ENCODE peak calls at places on chromosome 17, in ten cellular contexts. Z is thoracic aorta; N is choroid plexus epithelial cell; U is stimulated activated CD4-positive, alpha-beta T cell treated with anti-CD3 and anti-CD28 coated beads, Interleukin-2, amount 100 ng/mL, for 48 hours; C is activated CD4-positive, alpha-beta T cell treated with anti-CD3 and anti-CD28 coated beads for 48 hours; Q is effector CD8-positive, alpha-beta T cell; O is stimulated activated CD8-positive, alpha-beta memory T cell treated with anti-CD3 and anti-CD28 coated beads, Interleukin-7, amount 100 ng/mL, for 1 hour; B is substantia nigra; Y is activated CD4-positive, CD25-positive, alpha-beta regulatory T cell; J is NCI-H1092 treated with DMSO at 0.1 percent for 48 hours. F is an unnamed sample.

GRCh38 chr17:83192161-83192788 is 112.9 kb downstream of the METRNL start:
- DNase-seq in J (no peak), O (no peak), Y (no peak), U (no peak), N (no peak), C (no peak), Z (no peak), B (no peak), Q (no peak), F (peak; percentile 8)

GRCh38 chr17:44014133-44014436 is 678 bp downstream of the TMEM101 start:
- DNase-seq in C (no peak), J (no peak), U (no peak), Z (no peak), Q (no peak), O (no peak), Y (no peak), N (no peak), B (no peak), F (no peak)

GRCh38 chr17:81930142-81931125 is 2.9 kb upstream of the MAFG start:
- DNase-seq in N (no peak), C (no peak), Z (no peak), Q (no peak), J (no peak), Y (no peak), B (no peak), O (no peak), U (no peak), F (no peak)

GRCh38 chr17:30117548-30118155 is 1.0 kb downstream of the NSRP1 start:
- DNase-seq in C (no peak), O (no peak), Z (no peak), B (no peak), J (no peak), Y (no peak), N (peak; percentile 18), Q (no peak), U (no peak), F (no peak)

GRCh38 chr17:57662021-57662420 is 83.1 kb downstream of the CCDC182 start:
- DNase-seq in Q (no peak), Y (no peak), O (no peak), U (no peak), B (no peak), C (no peak), J (peak; percentile 53), Z (no peak), N (no peak), F (no peak)

GRCh38 chr17:64679710-64680216 is 17.7 kb upstream of the SMURF2 start:
- DNase-seq in Q (no peak), U (no peak), B (no peak), N (peak; percentile 93), Z (no peak), J (no peak), C (no peak), Y (no peak), O (no peak), F (peak; percentile 65)

GRCh38 chr17:8143581-8144400 is 8.4 kb downstream of the PER1 start:
- DNase-seq in B (no peak), Z (no peak), N (no peak), O (no peak), C (no peak), Y (no peak), Q (no peak), J (no peak), U (no peak), F (no peak)

GRCh38 chr17:71959129-71959528 is 161.7 kb upstream of the SOX9 start:
- DNase-seq in C (no peak), J (no peak), Z (no peak), Q (no peak), O (no peak), U (no peak), B (no peak), Y (no peak), N (peak; percentile 42), F (no peak)

GRCh38 chr17:77287432-77288068 is 146.8 kb downstream of the SEC14L1 start:
- DNase-seq in Q (no peak), N (peak; percentile 89), Y (no peak), O (no peak), Z (no peak), U (no peak), C (no peak), B (no peak), J (peak; percentile 82), F (no peak)

GRCh38 chr17:10178789-10179075 is 19.7 kb downstream of the GAS7 start:
- DNase-seq in U (no peak), C (no peak), Z (no peak), N (no peak), Y (no peak), O (no peak), J (no peak), Q (no peak), B (no peak), F (no peak)

GRCh38 chr17:2814499-2815341 is 18.5 kb downstream of the RAP1GAP2 start:
- DNase-seq in C (peak; percentile 87), U (peak; percentile 64), Y (peak; percentile 75), Q (peak; percentile 71), Z (no peak), J (no peak), N (no peak), B (no peak), O (peak; percentile 85), F (no peak)

GRCh38 chr17:29124135-29124930 is 55.9 kb downstream of the MYO18A start:
- DNase-seq in U (peak; percentile 33), Z (no peak), O (no peak), B (peak; percentile 25), Y (peak; percentile 17), C (peak; percentile 54), J (peak; percentile 63), Q (no peak), N (peak; percentile 91), F (no peak)

GRCh38 chr17:43994272-43995149 is 9.9 kb upstream of the NAGS start:
- DNase-seq in Q (peak; percentile 62), J (peak; percentile 39), Z (no peak), N (peak; percentile 67), B (peak; percentile 41), O (no peak), Y (peak; percentile 30), C (peak; percentile 83), U (peak; percentile 63), F (no peak)

GRCh38 chr17:4946312-4946976 is 1.9 kb downstream of the PFN1 start:
- DNase-seq in Q (no peak), U (no peak), Z (no peak), C (no peak), B (no peak), O (no peak), J (no peak), N (no peak), Y (no peak), F (no peak)

GRCh38 chr17:19897901-19898300 is 30.2 kb upstream of the ULK2 start:
- DNase-seq in Z (no peak), Y (no peak), O (no peak), J (no peak), B (no peak), C (no peak), N (peak; percentile 73), U (no peak), Q (no peak), F (no peak)

GRCh38 chr17:64736804-64737492 is 74.8 kb upstream of the SMURF2 start:
- DNase-seq in J (no peak), Q (peak; percentile 10), Y (no peak), U (peak; percentile 30), O (peak; percentile 14), C (peak; percentile 63), N (peak; percentile 78), Z (no peak), B (no peak), F (no peak)

GRCh38 chr17:27600471-27600870 is 30.5 kb upstream of the LGALS9 start:
- DNase-seq in Y (no peak), Z (no peak), J (no peak), N (no peak), B (no peak), O (no peak), C (no peak), U (no peak), Q (no peak), F (no peak)

GRCh38 chr17:6910987-6911603 is 79.6 kb upstream of the TEKT1 start:
- DNase-seq in C (no peak), N (peak; percentile 73), Z (no peak), J (peak; percentile 13), Q (no peak), Y (no peak), B (no peak), U (no peak), O (no peak), F (no peak)

GRCh38 chr17:46862949-46863348 is 11.6 kb downstream of the WNT9B start:
- DNase-seq in B (no peak), C (no peak), Z (no peak), Q (no peak), J (no peak), N (no peak), O (no peak), U (no peak), Y (no peak), F (no peak)

GRCh38 chr17:63309021-63309420 is 137.1 kb downstream of the CYB561 start:
- DNase-seq in O (no peak), B (no peak), Z (no peak), Y (no peak), Q (no peak), C (no peak), N (peak; percentile 57), J (no peak), U (no peak), F (no peak)

GRCh38 chr17:38713456-38713855 is 8.4 kb downstream of the MLLT6 start:
- DNase-seq in O (no peak), Z (no peak), J (no peak), C (no peak), Q (no peak), N (no peak), Y (no peak), B (no peak), U (no peak), F (no peak)

GRCh38 chr17:22142091-22142490 is 449.8 kb downstream of the KCNJ18 start:
- DNase-seq in Q (no peak), C (no peak), Y (no peak), O (no peak), B (no peak), Z (no peak), U (no peak), N (no peak), J (no peak), F (no peak)

F was measured in ascending aorta.